ENCODE peak calls at places on chromosomes 2 and 18, in four cellular contexts. F is AG04450; X is activated CD8-positive, alpha-beta memory T cell treated with anti-CD3 and anti-CD28 coated beads, Interleukin-2, amount 50 U/mL, for 48 hours; H is WTC11. W is an unnamed sample.

GRCh38 chr18:70160075-70160678 is 45.3 kb downstream of the RTTN start:
- DNase-seq in F (no peak), X (no peak), H (no peak), W (no peak)

GRCh38 chr2:110116033-110116710 is 550 bp upstream of the MALL start:
- DNase-seq in F (no peak), X (no peak), H (peak; percentile 56), W (no peak)

GRCh38 chr2:215753808-215754207 is 259.5 kb downstream of the MREG start:
- DNase-seq in F (no peak), X (no peak), H (no peak), W (no peak)

GRCh38 chr2:65377556-65378307 is 54.7 kb downstream of the SPRED2 start:
- DNase-seq in F (no peak), X (no peak), H (no peak), W (no peak)

GRCh38 chr2:134839649-134840048 is 1.2 kb downstream of the ACMSD start:
- DNase-seq in F (no peak), X (no peak), H (no peak), W (no peak)

GRCh38 chr2:1833046-1833445 is 88.7 kb upstream of the PXDN start:
- DNase-seq in F (no peak), X (no peak), H (no peak), W (no peak)

GRCh38 chr2:137228566-137228965 is 463.2 kb downstream of the THSD7B start:
- DNase-seq in F (no peak), X (no peak), H (no peak), W (no peak)

GRCh38 chr18:21115519-21116411 is 4.2 kb upstream of the ROCK1 start:
- DNase-seq in F (no peak), X (no peak), H (peak; percentile 23), W (no peak)

GRCh38 chr2:220476877-220477276 is 849.4 kb downstream of the SLC4A3 start:
- DNase-seq in F (no peak), X (no peak), H (no peak), W (no peak)

GRCh38 chr2:55951533-55951932 is 28.0 kb upstream of the EFEMP1 start:
- DNase-seq in F (no peak), X (no peak), H (no peak), W (no peak)

GRCh38 chr2:47249931-47250330 is 94.8 kb upstream of the STPG4 start:
- DNase-seq in F (no peak), X (no peak), H (no peak), W (no peak)

GRCh38 chr2:191115391-191115790 is 35.4 kb downstream of the STAT4 start:
- DNase-seq in F (no peak), X (no peak), H (no peak), W (no peak)

GRCh38 chr2:231680284-231680991 is 27.9 kb upstream of the PTMA start:
- DNase-seq in F (no peak), X (no peak), H (peak; percentile 87), W (no peak)

GRCh38 chr2:140504596-140504995 is 1626.2 kb downstream of the LRP1B start:
- DNase-seq in F (no peak), X (no peak), H (no peak), W (no peak)

GRCh38 chr2:217723078-217723477 is 279.7 kb downstream of the TNS1 start:
- DNase-seq in F (no peak), X (no peak), H (no peak), W (no peak)

GRCh38 chr2:85706604-85707296 is 12.6 kb downstream of the GNLY start:
- DNase-seq in F (no peak), X (peak; percentile 54), H (no peak), W (no peak)

GRCh38 chr2:30920511-30920910 is 113.3 kb upstream of the CAPN13 start:
- DNase-seq in F (no peak), X (no peak), H (no peak), W (no peak)

GRCh38 chr2:47269316-47270232 is 114.5 kb upstream of the STPG4 start:
- DNase-seq in F (peak; percentile 85), X (no peak), H (no peak), W (no peak)

GRCh38 chr2:217713395-217714267 is 289.2 kb downstream of the TNS1 start:
- DNase-seq in F (peak; percentile 54), X (peak; percentile 89), H (peak; percentile 91), W (peak; percentile 22)

GRCh38 chr2:106885326-106885725 is 641 bp downstream of the ST6GAL2 start:
- DNase-seq in F (no peak), X (no peak), H (no peak), W (no peak)

GRCh38 chr2:208294482-208295024 is 28.5 kb downstream of the PIKFYVE start:
- DNase-seq in F (no peak), X (no peak), H (no peak), W (no peak)

GRCh38 chr2:76998713-76999112 is 523.5 kb downstream of the LRRTM4 start:
- DNase-seq in F (no peak), X (no peak), H (no peak), W (no peak)

GRCh38 chr2:238555786-238556542 is 129.2 kb downstream of the ASB1 start:
- DNase-seq in F (no peak), X (no peak), H (no peak), W (no peak)

GRCh38 chr2:9958057-9958456 is 6.6 kb downstream of the GRHL1 start:
- DNase-seq in F (no peak), X (no peak), H (no peak), W (no peak)

GRCh38 chr2:105858868-105859693 is 114.4 kb downstream of the NCK2 start:
- DNase-seq in F (no peak), X (no peak), H (no peak), W (no peak)

GRCh38 chr2:226618875-226619605 is 180.6 kb downstream of the IRS1 start:
- DNase-seq in F (no peak), X (no peak), H (no peak), W (peak; percentile 47)

GRCh38 chr2:96594282-96594681 is 43.8 kb downstream of the KANSL3 start:
- DNase-seq in F (no peak), X (no peak), H (no peak), W (no peak)

GRCh38 chr18:2036136-2036535 is 535.2 kb downstream of the METTL4 start:
- DNase-seq in F (no peak), X (no peak), H (no peak), W (no peak)

GRCh38 chr18:48376406-48376805 is 32.8 kb downstream of the ZBTB7C start:
- DNase-seq in F (no peak), X (no peak), H (peak; percentile 48), W (no peak)

GRCh38 chr18:13318644-13319501 is 100.3 kb downstream of the LDLRAD4 start:
- DNase-seq in F (no peak), X (no peak), H (no peak), W (no peak)

GRCh38 chr18:25180974-25181373 is 171.0 kb downstream of the ZNF521 start:
- DNase-seq in F (no peak), X (no peak), H (no peak), W (no peak)